ENCODE peak calls at places on chromosomes 1 and 21, in four cellular contexts. V is WTC11, P is GM12878, X is K562. L is an unnamed sample.

GRCh38 chr1:37410815-37411214 is 63.6 kb upstream of the ZC3H12A start:
- DNase-seq in X (peak), V (peak), P (no peak), L (peak)

GRCh38 chr1:112840631-112841624 is 115.1 kb downstream of the SLC16A1 start:
- DNase-seq in X (no peak), V (no peak), P (peak), L (no peak)

GRCh38 chr1:184840596-184840995 is 85.9 kb upstream of the EDEM3 start:
- DNase-seq in X (no peak), V (no peak), P (no peak), L (no peak)

GRCh38 chr1:108877324-108877812 is 583 bp downstream of the GPSM2 start:
- DNase-seq in P (no peak), V (no peak), X (no peak), L (no peak)

GRCh38 chr1:14891991-14892390 is 261.6 kb upstream of the TMEM51 start:
- DNase-seq in X (no peak), P (no peak), V (no peak), L (no peak)

GRCh38 chr21:42316891-42317290 is 1.7 kb upstream of the TFF3 start:
- DNase-seq in V (no peak), X (no peak), P (no peak), L (no peak)

GRCh38 chr1:18602533-18603211 is 28.0 kb upstream of the PAX7 start:
- DNase-seq in P (no peak), X (no peak), V (no peak), L (no peak)

GRCh38 chr1:84653130-84653680 is 37.1 kb downstream of the SSX2IP start:
- DNase-seq in X (no peak), P (no peak), V (no peak), L (no peak)

GRCh38 chr1:39427369-39427768 is 64.1 kb upstream of the BMP8A start:
- DNase-seq in V (no peak), X (no peak), P (no peak), L (no peak)

GRCh38 chr1:229303855-229304254 is 32.9 kb downstream of the RAB4A start:
- DNase-seq in X (no peak), V (no peak), P (no peak), L (no peak)

GRCh38 chr21:27704567-27705166 is 737.8 kb upstream of the ADAMTS5 start:
- DNase-seq in V (no peak), X (no peak), P (no peak), L (no peak)

GRCh38 chr1:51313268-51313852 is 17.0 kb downstream of the TTC39A start:
- DNase-seq in X (peak), V (peak), P (no peak), L (no peak)

GRCh38 chr21:23955130-23955873 is 1652.0 kb downstream of the MRPL39 start:
- DNase-seq in X (no peak), P (no peak), V (no peak), L (no peak)

GRCh38 chr1:38486115-38486514 is 373.5 kb downstream of the RRAGC start:
- DNase-seq in V (no peak), X (no peak), P (no peak), L (no peak)

GRCh38 chr21:15210235-15210678 is 145.5 kb upstream of the NRIP1 start:
- DNase-seq in P (no peak), X (no peak), V (no peak), L (peak)

GRCh38 chr1:233759665-233760064 is 144.8 kb upstream of the SLC35F3 start:
- DNase-seq in V (no peak), X (no peak), P (no peak), L (no peak)

GRCh38 chr1:24139159-24139489 is 3.8 kb downstream of the IL22RA1 start:
- DNase-seq in V (no peak), P (no peak), X (no peak), L (no peak)

GRCh38 chr21:36403713-36404112 is 18.5 kb downstream of the CHAF1B start:
- DNase-seq in X (no peak), V (no peak), P (no peak), L (no peak)

GRCh38 chr1:154772611-154773515 is 97.2 kb downstream of the KCNN3 start:
- DNase-seq in V (peak), X (no peak), P (no peak), L (no peak)

GRCh38 chr1:6423321-6423999 is 1.1 kb upstream of the ESPN start:
- DNase-seq in X (peak), V (peak), P (no peak), L (no peak)

GRCh38 chr1:92329356-92330129 is 30.7 kb downstream of the RPAP2 start:
- DNase-seq in P (no peak), V (no peak), X (no peak), L (no peak)

GRCh38 chr1:58927026-58927721 is 143.3 kb upstream of the JUN start:
- DNase-seq in X (no peak), V (no peak), P (no peak), L (no peak)

GRCh38 chr1:225908013-225908640 is 15.9 kb downstream of the PYCR2 start:
- DNase-seq in V (no peak), X (peak), P (no peak), L (peak)

GRCh38 chr1:179184403-179184802 is 45.1 kb downstream of the ABL2 start:
- DNase-seq in X (no peak), P (no peak), V (no peak), L (no peak)

GRCh38 chr1:210978316-210978993 is 155.5 kb downstream of the KCNH1 start:
- DNase-seq in V (no peak), X (no peak), P (no peak), L (no peak)

GRCh38 chr1:21900766-21901472 is 36.2 kb downstream of the HSPG2 start:
- DNase-seq in X (no peak), P (no peak), V (no peak), L (no peak)

GRCh38 chr21:43969115-43969444 is 43.0 kb upstream of the TRAPPC10 start:
- DNase-seq in V (no peak), P (no peak), X (no peak), L (no peak)

GRCh38 chr21:32949701-32950100 is 76.0 kb upstream of the OLIG2 start:
- DNase-seq in V (no peak), X (no peak), P (no peak), L (no peak)

GRCh38 chr1:209652873-209653401 is 712 bp upstream of the LAMB3 start:
- DNase-seq in X (peak), P (no peak), V (peak), L (peak)

GRCh38 chr1:211323156-211324063 is 3.2 kb upstream of the TRAF5 start:
- DNase-seq in X (peak), P (no peak), V (peak), L (peak)

GRCh38 chr1:223008808-223009207 is 134.2 kb downstream of the TLR5 start:
- DNase-seq in V (no peak), X (no peak), P (no peak), L (no peak)

GRCh38 chr1:228308628-228309547 is 97.7 kb downstream of the TRIM11 start:
- DNase-seq in V (no peak), X (peak), P (no peak), L (peak)

GRCh38 chr1:3012511-3013291 is 8.6 kb upstream of the ACTRT2 start:
- DNase-seq in V (peak), P (no peak), X (peak), L (peak)

GRCh38 chr1:163170975-163171676 is 31.6 kb downstream of the RGS5 start:
- DNase-seq in V (no peak), P (no peak), X (peak), L (no peak)

GRCh38 chr21:38660333-38661295 is 145.1 kb upstream of the ETS2 start:
- DNase-seq in P (no peak), X (no peak), V (peak), L (no peak)

GRCh38 chr1:30872033-30872947 is 36.3 kb downstream of the SDC3 start:
- DNase-seq in X (peak), V (no peak), P (no peak), L (no peak)

GRCh38 chr1:147769107-147769506 is 8.7 kb upstream of the GJA5 start:
- DNase-seq in X (no peak), V (no peak), P (no peak), L (no peak)

GRCh38 chr1:223210786-223211115 is 67.7 kb upstream of the TLR5 start:
- DNase-seq in P (no peak), V (no peak), X (no peak), L (no peak)

GRCh38 chr1:152447484-152447883 is 33.4 kb upstream of the CRNN start:
- DNase-seq in V (no peak), X (no peak), P (no peak), L (no peak)

GRCh38 chr1:152448496-152448895 is 34.4 kb upstream of the CRNN start:
- DNase-seq in X (no peak), P (no peak), V (no peak), L (no peak)

GRCh38 chr1:152449661-152450060 is 35.6 kb upstream of the CRNN start:
- DNase-seq in P (no peak), V (no peak), X (no peak), L (no peak)

GRCh38 chr1:152448095-152448494 is 34.0 kb upstream of the CRNN start:
- DNase-seq in V (no peak), P (no peak), X (no peak), L (no peak)

GRCh38 chr1:152451254-152451653 is 37.2 kb upstream of the CRNN start:
- DNase-seq in V (no peak), P (no peak), X (no peak), L (peak)
- TF ChIP-seq CBFB in V (no peak), P (no peak), X (no peak), L (no peak)

GRCh38 chr1:201021333-201022177 is 2.0 kb downstream of the KIF21B start:
- DNase-seq in V (no peak), P (no peak), X (no peak), L (no peak)

GRCh38 chr1:201022824-201023516 is 544 bp downstream of the KIF21B start:
- DNase-seq in P (no peak), X (peak), V (peak), L (no peak)

GRCh38 chr1:201022178-201022823 is 1.2 kb downstream of the KIF21B start:
- DNase-seq in V (no peak), X (no peak), P (no peak), L (no peak)

GRCh38 chr1:201024251-201024998 is 911 bp upstream of the KIF21B start:
- DNase-seq in P (no peak), X (peak), V (no peak), L (peak)

GRCh38 chr1:201023517-201023902 is at the start of gene KIF21B:
- DNase-seq in V (peak), P (no peak), X (peak), L (peak)
- TF ChIP-seq CBFB in V (no peak), P (no peak), X (no peak), L (no peak)

GRCh38 chr1:43359696-43360095 is 915 bp downstream of the CDC20 start:
- DNase-seq in P (no peak), V (no peak), X (no peak), L (no peak)
- TF ChIP-seq CBFB in P (no peak), V (no peak), X (no peak), L (no peak)

DNA sequence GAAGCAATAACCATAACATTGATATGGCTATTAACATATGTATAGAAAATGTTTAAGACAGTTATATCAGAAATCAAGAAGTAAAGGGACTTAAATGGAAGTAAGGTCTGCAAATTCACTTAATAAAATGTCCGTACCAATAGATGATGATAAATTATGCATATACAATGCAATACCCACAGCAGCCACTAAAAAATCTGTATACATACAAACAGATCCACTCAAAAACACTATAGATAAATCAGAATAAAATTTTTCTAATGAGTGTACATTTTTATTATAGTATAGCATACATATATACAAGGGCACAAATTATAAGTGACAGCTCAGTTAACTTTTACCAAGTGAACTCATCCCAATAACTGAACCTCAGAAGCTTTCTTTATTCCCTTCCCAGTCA is 6.0 kb downstream of the LORICRIN start:
- DNase-seq in P (no peak), V (no peak), X (no peak), L (no peak)
- TF ChIP-seq CBFB in P (no peak), V (no peak), X (no peak), L (no peak)

GRCh38 chr1:180643693-180644092 is 11.9 kb downstream of the XPR1 start:
- DNase-seq in X (no peak), P (no peak), V (no peak), L (no peak)
- TF ChIP-seq CBFB in X (no peak), P (no peak), V (no peak), L (no peak)

DNA sequence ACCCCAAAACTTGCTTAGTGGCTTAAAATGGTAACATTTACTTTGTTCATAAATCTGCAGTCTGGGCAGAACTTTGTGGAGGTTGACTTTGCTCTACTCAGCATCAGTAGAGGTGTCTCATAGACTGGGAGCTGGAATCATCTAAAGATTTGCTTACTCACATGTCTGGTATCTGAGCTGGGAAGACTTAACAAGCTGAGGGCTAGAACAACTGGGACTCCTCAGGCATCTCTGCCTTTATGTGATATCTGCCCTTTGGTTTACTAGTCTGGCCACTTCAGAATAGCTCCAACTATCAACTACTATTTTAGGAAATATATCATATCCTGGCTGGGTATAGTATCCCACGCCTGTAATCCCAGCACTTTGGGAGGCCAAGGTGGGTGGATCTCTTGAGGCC is 82.5 kb downstream of the C4BPA start:
- DNase-seq in P (no peak), X (no peak), V (no peak), L (no peak)
- TF ChIP-seq CBFB in P (no peak), X (no peak), V (no peak), L (no peak)

GRCh38 chr1:156755527-156755950 is 4.1 kb upstream of the HDGF start:
- DNase-seq in X (no peak), P (no peak), V (no peak), L (no peak)

GRCh38 chr1:156756355-156756754 is 4.9 kb upstream of the HDGF start:
- DNase-seq in V (no peak), P (no peak), X (no peak), L (no peak)

GRCh38 chr1:156765664-156766063 is 1.7 kb upstream of the PRCC start:
- DNase-seq in P (no peak), X (no peak), V (no peak), L (no peak)

GRCh38 chr1:156760796-156761104 is 6.6 kb upstream of the PRCC start:
- DNase-seq in X (no peak), P (no peak), V (no peak), L (no peak)

GRCh38 chr1:156760092-156760795 is 7.1 kb upstream of the PRCC start:
- DNase-seq in P (no peak), V (no peak), X (no peak), L (no peak)
- TF ChIP-seq CBFB in P (no peak), V (no peak), X (no peak), L (no peak)

GRCh38 chr1:200304146-200304545 is 105.7 kb downstream of the ZNF281 start:
- DNase-seq in V (no peak), P (no peak), X (no peak), L (no peak)

GRCh38 chr1:200299571-200299970 is 110.3 kb downstream of the ZNF281 start:
- DNase-seq in X (no peak), P (no peak), V (no peak), L (no peak)

GRCh38 chr1:200302893-200303250 is 107.0 kb downstream of the ZNF281 start:
- DNase-seq in X (no peak), V (peak), P (no peak), L (no peak)

GRCh38 chr1:200301152-200301551 is 108.7 kb downstream of the ZNF281 start:
- DNase-seq in V (no peak), P (no peak), X (no peak), L (no peak)

GRCh38 chr1:200302192-200302892 is 107.5 kb downstream of the ZNF281 start:
- DNase-seq in P (no peak), X (no peak), V (peak), L (no peak)
- TF ChIP-seq CBFB in P (no peak), X (no peak), V (no peak), L (no peak)

DNA sequence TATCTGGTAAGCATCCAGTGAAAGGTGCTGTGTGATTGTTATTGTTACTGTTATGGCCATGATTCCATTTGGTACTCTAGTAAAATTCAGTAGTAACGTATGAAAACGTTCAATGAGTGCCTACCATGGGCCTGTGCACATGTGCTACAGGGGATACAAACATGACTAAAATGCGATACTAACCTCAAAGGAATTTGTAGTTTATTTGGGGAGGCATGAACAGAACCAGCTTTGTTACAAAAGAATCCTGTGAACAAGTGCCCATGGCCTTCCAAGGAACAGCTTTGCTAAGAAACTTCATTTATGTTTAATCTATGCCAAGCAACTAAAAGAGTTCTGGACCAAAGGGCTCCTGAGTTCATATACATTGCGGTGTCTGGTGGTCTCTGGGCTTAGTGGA is 28.7 kb downstream of the PTGFR start:
- DNase-seq in V (no peak), X (no peak), P (no peak), L (no peak)
- TF ChIP-seq CBFB in V (no peak), X (no peak), P (no peak), L (no peak)

L was measured in HepG2.